ENCODE peak calls at places on chromosomes 16 and 17, in eight cellular contexts. K is transverse colon, J is A549, U is right lobe of liver, W is H54, A is HCT116, B is sigmoid colon, Q is breast epithelium. L is an unnamed sample.

GRCh38 chr16:66409156-66409555 is 17.9 kb upstream of the BEAN1 start:
- DNase-seq in K (no peak), J (no peak), U (no peak), W (no peak), A (no peak), B (no peak), Q (no peak), L (no peak)

GRCh38 chr17:7712111-7712771 is 5.3 kb upstream of the DNAH2 start:
- DNase-seq in K (no peak), J (no peak), U (no peak), W (no peak), A (no peak), B (no peak), Q (no peak), L (no peak)

GRCh38 chr17:79907217-79907715 is 68.0 kb upstream of the CBX4 start:
- DNase-seq in K (no peak), J (no peak), U (no peak), W (no peak), A (no peak), B (no peak), Q (no peak), L (no peak)

GRCh38 chr16:51875834-51876725 is 670.9 kb downstream of the TOX3 start:
- DNase-seq in K (no peak), J (no peak), U (no peak), W (no peak), A (no peak), B (no peak), Q (no peak), L (no peak)

GRCh38 chr17:31308372-31308905 is 5.4 kb downstream of the EVI2B start:
- DNase-seq in K (no peak), J (no peak), U (no peak), W (no peak), A (no peak), B (no peak), Q (no peak), L (peak; percentile 4)

GRCh38 chr16:12132290-12132689 is 155.8 kb downstream of the SNX29 start:
- DNase-seq in K (no peak), J (no peak), U (no peak), W (no peak), A (no peak), B (no peak), Q (no peak), L (no peak)

GRCh38 chr16:75921281-75921680 is 195.0 kb upstream of the CPHXL start:
- DNase-seq in K (no peak), J (no peak), U (no peak), W (no peak), A (no peak), B (no peak), Q (no peak), L (no peak)

GRCh38 chr17:64418506-64419339 is 28.1 kb upstream of the PECAM1 start:
- DNase-seq in K (no peak), J (peak; percentile 77), U (no peak), W (peak; percentile 64), A (peak; percentile 71), B (peak; percentile 41), Q (no peak), L (peak; percentile 57)

GRCh38 chr16:54465063-54465462 is 178.5 kb upstream of the IRX3 start:
- DNase-seq in K (no peak), J (no peak), U (no peak), W (no peak), A (no peak), B (no peak), Q (no peak), L (no peak)

GRCh38 chr17:58308173-58308984 is 20.2 kb downstream of the TSPOAP1 start:
- DNase-seq in K (no peak), J (peak; percentile 46), U (no peak), W (no peak), A (no peak), B (no peak), Q (peak; percentile 44), L (peak; percentile 15)

GRCh38 chr17:80755650-80756405 is 211.2 kb downstream of the RPTOR start:
- DNase-seq in K (no peak), J (no peak), U (no peak), W (no peak), A (no peak), B (peak; percentile 50), Q (no peak), L (peak; percentile 83)

GRCh38 chr17:48779421-48779820 is 37.6 kb downstream of the TTLL6 start:
- DNase-seq in K (no peak), J (no peak), U (no peak), W (no peak), A (no peak), B (no peak), Q (no peak), L (no peak)

GRCh38 chr17:75565066-75565465 is 22.5 kb upstream of the MYO15B start:
- DNase-seq in K (no peak), J (peak; percentile 70), U (no peak), W (peak; percentile 98), A (no peak), B (no peak), Q (no peak), L (no peak)

GRCh38 chr17:71118039-71118438 is 948.7 kb downstream of the KCNJ2 start:
- DNase-seq in K (no peak), J (peak; percentile 14), U (no peak), W (no peak), A (peak; percentile 29), B (no peak), Q (no peak), L (no peak)

GRCh38 chr16:24508614-24509013 is 30.8 kb upstream of the RBBP6 start:
- DNase-seq in K (no peak), J (no peak), U (no peak), W (peak; percentile 44), A (no peak), B (no peak), Q (no peak), L (no peak)

GRCh38 chr16:47386201-47386718 is 74.6 kb downstream of the ITFG1 start:
- DNase-seq in K (no peak), J (no peak), U (no peak), W (no peak), A (no peak), B (no peak), Q (no peak), L (no peak)

GRCh38 chr17:8225813-8226535 is 15.6 kb upstream of the AURKB start:
- DNase-seq in K (peak; percentile 54), J (peak; percentile 44), U (no peak), W (peak; percentile 30), A (peak; percentile 74), B (no peak), Q (no peak), L (peak; percentile 82)

GRCh38 chr17:77439382-77440013 is 298.7 kb downstream of the SEC14L1 start:
- DNase-seq in K (no peak), J (no peak), U (peak; percentile 22), W (no peak), A (no peak), B (no peak), Q (no peak), L (no peak)

GRCh38 chr17:869567-870530 is 87.7 kb downstream of the MRM3 start:
- DNase-seq in K (no peak), J (peak; percentile 58), U (no peak), W (peak; percentile 47), A (peak; percentile 72), B (peak; percentile 89), Q (no peak), L (no peak)

GRCh38 chr17:36608280-36608679 is 6.9 kb downstream of the MRM1 start:
- DNase-seq in K (no peak), J (no peak), U (no peak), W (no peak), A (no peak), B (no peak), Q (no peak), L (no peak)
- TF ChIP-seq POLR2A in K (no peak), J (no peak), U (no peak), W (no peak), A (no peak), B (no peak), Q (no peak), L (no peak)

GRCh38 chr16:67841198-67841815 is 813 bp upstream of the THAP11 start:
- DNase-seq in K (no peak), J (no peak), U (no peak), W (no peak), A (no peak), B (no peak), Q (no peak), L (no peak)

GRCh38 chr16:67844441-67844840 is 2.3 kb upstream of the NUTF2 start:
- DNase-seq in K (no peak), J (no peak), U (no peak), W (no peak), A (no peak), B (no peak), Q (no peak), L (no peak)

GRCh38 chr16:67843343-67843765 is 1.2 kb downstream of the THAP11 start:
- DNase-seq in K (no peak), J (no peak), U (no peak), W (no peak), A (no peak), B (peak; percentile 73), Q (no peak), L (no peak)

GRCh38 chr16:67842509-67843342 is 606 bp downstream of the THAP11 start:
- DNase-seq in K (peak; percentile 60), J (no peak), U (peak; percentile 42), W (no peak), A (no peak), B (peak; percentile 82), Q (no peak), L (peak; percentile 81)

GRCh38 chr16:67841816-67842508 is at the start of gene THAP11:
- DNase-seq in K (peak; percentile 96), J (peak; percentile 88), U (peak; percentile 93), W (peak; percentile 94), A (peak; percentile 91), B (peak; percentile 97), Q (peak; percentile 95), L (peak; percentile 95)
- TF ChIP-seq POLR2A in K (peak; percentile 21), J (peak; percentile 56), U (peak; percentile 64), W (no peak), A (peak; percentile 8), B (no peak), Q (no peak), L (peak; percentile 63)

GRCh38 chr17:17684901-17685774 is 3.9 kb downstream of the RAI1 start:
- DNase-seq in K (no peak), J (no peak), U (no peak), W (no peak), A (no peak), B (no peak), Q (no peak), L (peak; percentile 24)
- TF ChIP-seq POLR2A in K (no peak), J (no peak), U (no peak), W (no peak), A (no peak), B (no peak), Q (no peak), L (no peak)

DNA sequence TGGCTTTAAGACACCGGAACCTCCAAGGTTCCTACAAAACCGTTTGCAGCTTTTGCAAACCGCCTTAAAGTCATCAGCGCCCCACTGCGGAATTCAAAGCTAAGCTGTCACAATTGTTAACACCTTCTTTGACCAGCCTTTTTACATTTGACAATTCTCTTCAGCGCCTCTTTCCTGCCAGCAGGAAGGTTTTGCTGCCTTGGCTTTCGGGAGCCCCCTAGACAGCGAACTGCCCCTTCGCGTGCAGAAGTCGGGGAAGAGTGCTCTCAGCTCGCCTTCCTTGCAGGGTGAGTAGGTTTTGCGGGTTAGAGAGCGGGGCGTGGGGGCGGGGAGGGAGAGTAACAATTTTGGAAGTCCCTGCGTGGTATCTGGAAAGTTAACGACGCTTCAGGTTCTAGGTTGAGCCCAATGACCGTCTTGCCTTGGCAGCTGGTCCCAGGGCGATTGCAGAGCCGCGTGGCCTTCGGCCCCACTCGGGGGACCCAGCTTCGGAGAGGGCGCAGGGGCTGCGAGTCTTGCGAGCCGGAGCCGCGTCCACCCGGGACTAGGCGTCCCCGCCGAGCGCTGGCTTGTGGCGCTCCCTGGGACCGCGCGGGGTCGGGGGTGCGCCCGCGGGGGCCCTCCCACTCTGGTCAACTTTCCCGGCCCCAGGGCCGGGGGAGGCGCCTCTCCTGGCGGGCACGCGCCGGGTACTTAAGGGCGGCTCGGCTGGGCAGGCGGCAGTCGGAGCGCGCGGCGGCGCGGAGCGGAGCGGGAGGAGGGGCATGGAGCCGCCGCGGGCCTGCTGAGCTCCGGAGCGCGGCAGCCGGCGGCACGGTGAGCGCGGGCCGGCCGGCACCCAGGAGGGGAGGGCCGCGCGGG is at the start of gene HAS3:
- DNase-seq in K (peak; percentile 75), J (peak; percentile 81), U (peak; percentile 75), W (peak; percentile 75), A (peak; percentile 69), B (no peak), Q (no peak), L (peak; percentile 56)
- TF ChIP-seq POLR2A in K (no peak), J (peak; percentile 98), U (peak; percentile 62), W (peak; percentile 91), A (no peak), B (no peak), Q (no peak), L (no peak)